ENCODE peak calls at places on chromosomes 11 and 22, in ten cellular contexts. O is HTR-8/SVneo; T is GM23248; E is ACHN; G is Calu3; R is activated CD4-positive, alpha-beta T cell treated with anti-CD3 and anti-CD28 coated beads, Interleukin-2, amount 10 ng/mL, durations not matched to agents 7 days and 5 days; D is stimulated activated CD4-positive, alpha-beta T cell treated with anti-CD3 and anti-CD28 coated beads, TNF-alpha, amount 100 ng/mL, for 1 hour; F is iris pigment epithelial cell; W is glutamatergic neuron; J is activated CD8-positive, alpha-beta memory T cell treated with anti-CD3 and anti-CD28 coated beads for 24 hours. Z is an unnamed sample.

GRCh38 chr11:72136677-72137255 is 1.2 kb downstream of the FOLR3 start:
- DNase-seq in R (no peak), E (no peak), F (no peak), G (no peak), D (no peak), J (no peak), T (no peak), O (no peak), W (no peak), Z (no peak)

GRCh38 chr11:107704432-107704831 is 7.4 kb downstream of the SLN start:
- DNase-seq in T (peak), D (no peak), E (peak), R (no peak), F (peak), G (no peak), O (no peak), J (no peak), W (no peak), Z (no peak)

GRCh38 chr11:19577849-19578619 is 134.6 kb upstream of the NAV2 start:
- DNase-seq in W (no peak), E (no peak), T (peak), O (no peak), D (no peak), F (peak), R (no peak), G (no peak), J (no peak), Z (no peak)

GRCh38 chr11:38950882-38951281 is 2352.8 kb upstream of the RAG2 start:
- DNase-seq in D (no peak), G (no peak), R (no peak), F (no peak), W (no peak), T (no peak), J (no peak), O (no peak), E (no peak), Z (no peak)

GRCh38 chr11:131614514-131615085 is 244.2 kb downstream of the NTM start:
- DNase-seq in T (no peak), O (no peak), W (no peak), D (no peak), G (no peak), E (no peak), F (no peak), J (no peak), R (no peak), Z (no peak)

GRCh38 chr11:68468217-68468828 is 7.8 kb downstream of the PPP6R3 start:
- DNase-seq in R (peak), D (no peak), O (no peak), J (no peak), T (no peak), F (no peak), W (no peak), G (no peak), E (no peak), Z (no peak)

GRCh38 chr22:25002241-25002985 is 49.9 kb downstream of the KIAA1671 start:
- DNase-seq in R (peak), F (no peak), O (no peak), D (no peak), J (no peak), G (no peak), E (no peak), T (no peak), W (no peak), Z (no peak)

GRCh38 chr11:114026355-114026754 is 33.2 kb upstream of the ZBTB16 start:
- DNase-seq in R (peak), T (peak), O (no peak), E (peak), J (no peak), F (peak), G (no peak), W (no peak), D (no peak), Z (no peak)

GRCh38 chr11:106197438-106197837 is 120.0 kb downstream of the AASDHPPT start:
- DNase-seq in J (no peak), R (no peak), T (no peak), F (no peak), E (no peak), W (no peak), O (no peak), D (no peak), G (no peak), Z (no peak)

GRCh38 chr11:122724520-122724919 is 69.0 kb downstream of the UBASH3B start:
- DNase-seq in D (no peak), R (no peak), T (peak), F (no peak), G (no peak), W (no peak), E (peak), J (no peak), O (no peak), Z (no peak)

GRCh38 chr11:35009191-35009940 is 92.9 kb downstream of the PDHX start:
- DNase-seq in T (peak), G (peak), D (no peak), J (no peak), F (peak), R (no peak), O (peak), W (no peak), E (peak), Z (no peak)

GRCh38 chr11:77400775-77401469 is 73.0 kb downstream of the PAK1 start:
- DNase-seq in O (no peak), D (no peak), R (no peak), F (no peak), J (no peak), W (no peak), T (no peak), E (no peak), G (no peak), Z (no peak)

GRCh38 chr11:7516488-7516887 is 2.7 kb downstream of the PPFIBP2 start:
- DNase-seq in R (no peak), F (no peak), D (no peak), G (no peak), J (no peak), E (no peak), O (no peak), T (no peak), W (no peak), Z (no peak)

GRCh38 chr22:28034760-28035401 is 115.8 kb upstream of the PITPNB start:
- DNase-seq in D (no peak), F (peak), E (no peak), O (no peak), W (peak), G (no peak), T (peak), R (no peak), J (peak), Z (peak)

GRCh38 chr11:9301720-9302119 is 12.7 kb downstream of the TMEM41B start:
- DNase-seq in G (no peak), J (no peak), R (no peak), D (no peak), F (no peak), O (no peak), T (no peak), W (no peak), E (no peak), Z (no peak)

GRCh38 chr22:17634696-17635095 is 3.9 kb upstream of the BCL2L13 start:
- DNase-seq in J (no peak), W (no peak), G (no peak), T (peak), F (peak), E (no peak), R (no peak), O (no peak), D (no peak), Z (no peak)

GRCh38 chr11:92050305-92050704 is 174.3 kb upstream of the FAT3 start:
- DNase-seq in J (no peak), D (no peak), F (no peak), W (no peak), T (no peak), O (no peak), E (no peak), G (no peak), R (no peak), Z (no peak)

GRCh38 chr11:567629-568258 is 7.0 kb downstream of the RASSF7 start:
- DNase-seq in O (no peak), G (no peak), T (peak), E (no peak), W (no peak), F (no peak), J (no peak), D (no peak), R (no peak), Z (no peak)

GRCh38 chr11:66366844-66367477 is 4.6 kb downstream of the SLC29A2 start:
- DNase-seq in D (no peak), J (no peak), W (no peak), G (no peak), F (no peak), R (no peak), T (no peak), E (no peak), O (no peak), Z (no peak)

GRCh38 chr11:32438346-32438882 is 3.1 kb upstream of the WT1 start:
- DNase-seq in W (no peak), E (no peak), O (no peak), J (no peak), T (no peak), G (no peak), R (no peak), F (no peak), D (no peak), Z (no peak)